ENCODE peak calls at places on chromosomes 6 and 20, in four cellular contexts. C, H, I and S are unnamed samples.

GRCh38 chr6:30450908-30451818 is 38.1 kb upstream of the HLA-E start:
- DNase-seq in C (no peak), H (no peak), I (peak; percentile 39), S (peak; percentile 59)

GRCh38 chr6:139973602-139974373 is 599.3 kb upstream of the CITED2 start:
- DNase-seq in C (peak; percentile 29), H (peak; percentile 40), I (no peak), S (no peak)

GRCh38 chr20:22403860-22404608 is 180.3 kb downstream of the FOXA2 start:
- DNase-seq in C (peak; percentile 92), H (no peak), I (peak; percentile 77), S (no peak)

GRCh38 chr6:3929281-3929798 is 80.2 kb downstream of the FAM50B start:
- DNase-seq in C (no peak), H (no peak), I (no peak), S (no peak)

GRCh38 chr6:135423649-135424128 is 73.9 kb downstream of the AHI1 start:
- DNase-seq in C (peak; percentile 23), H (peak; percentile 56), I (peak; percentile 52), S (no peak)

GRCh38 chr20:7841967-7842301 is 98.3 kb downstream of the HAO1 start:
- DNase-seq in C (peak; percentile 85), H (no peak), I (no peak), S (no peak)

GRCh38 chr6:132867055-132867454 is 52.7 kb downstream of the RPS12 start:
- DNase-seq in C (no peak), H (no peak), I (no peak), S (no peak)

GRCh38 chr6:154830771-154831170 is 97.6 kb downstream of the SCAF8 start:
- DNase-seq in C (no peak), H (no peak), I (no peak), S (no peak)

GRCh38 chr6:6654599-6655575 is 66.4 kb downstream of the LY86 start:
- DNase-seq in C (no peak), H (peak; percentile 43), I (no peak), S (no peak)

GRCh38 chr20:24491043-24491756 is 21.8 kb downstream of the SYNDIG1 start:
- DNase-seq in C (no peak), H (no peak), I (no peak), S (no peak)

DNA sequence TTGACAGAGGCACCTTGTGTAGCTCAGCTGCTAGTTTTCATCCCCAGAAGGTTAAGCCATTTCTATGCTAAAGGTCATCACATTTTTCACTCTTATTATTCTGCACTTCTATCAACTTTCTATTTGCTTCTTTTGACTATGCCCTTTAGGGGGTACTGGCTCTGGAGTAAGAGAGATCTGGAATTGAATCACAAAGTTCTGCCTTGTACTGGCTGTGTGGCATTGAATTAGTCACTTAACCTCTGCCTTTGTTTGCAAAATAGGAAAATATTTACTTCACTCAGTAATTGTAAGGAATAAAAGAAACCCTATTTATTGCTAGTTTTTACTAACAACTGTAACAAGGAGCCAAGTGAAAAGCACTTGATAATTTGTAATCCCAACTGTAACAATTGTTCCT is 56.8 kb upstream of the MTRF1L start:
- DNase-seq in C (no peak), H (no peak), I (no peak), S (no peak)
- TF ChIP-seq HMGXB4 in C (no peak), H (no peak), I (no peak), S (no peak)

GRCh38 chr6:144343736-144344428 is 58.7 kb downstream of the UTRN start:
- DNase-seq in C (peak; percentile 68), H (no peak), I (peak; percentile 98), S (no peak)

GRCh38 chr6:144341831-144342527 is 56.8 kb downstream of the UTRN start:
- DNase-seq in C (peak; percentile 68), H (no peak), I (peak; percentile 63), S (no peak)

GRCh38 chr6:144346719-144347446 is 61.7 kb downstream of the UTRN start:
- DNase-seq in C (peak; percentile 45), H (no peak), I (no peak), S (no peak)

GRCh38 chr6:144345451-144345850 is 60.3 kb downstream of the UTRN start:
- DNase-seq in C (no peak), H (no peak), I (no peak), S (no peak)

DNA sequence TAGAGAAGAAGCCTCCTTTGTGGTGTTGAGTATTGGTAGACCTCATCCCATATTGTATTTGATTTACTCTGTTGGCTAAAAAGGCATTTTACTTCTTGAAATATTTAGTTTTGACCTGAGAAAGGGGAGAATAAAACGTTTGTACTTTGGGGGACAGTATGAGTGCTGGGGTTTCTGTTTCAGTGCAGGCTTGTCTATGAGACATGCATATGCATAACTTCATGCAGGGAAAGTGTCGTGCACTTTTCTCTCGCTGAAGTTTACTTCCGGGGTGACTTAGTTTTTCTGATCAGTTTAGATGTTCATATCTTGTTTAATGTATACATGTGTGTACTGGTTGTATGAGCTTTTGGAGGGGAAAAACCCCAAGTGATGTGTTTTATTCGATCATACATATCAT is 59.5 kb downstream of the UTRN start:
- DNase-seq in C (no peak), H (no peak), I (no peak), S (no peak)
- TF ChIP-seq HMGXB4 in C (no peak), H (no peak), I (no peak), S (no peak)

DNA sequence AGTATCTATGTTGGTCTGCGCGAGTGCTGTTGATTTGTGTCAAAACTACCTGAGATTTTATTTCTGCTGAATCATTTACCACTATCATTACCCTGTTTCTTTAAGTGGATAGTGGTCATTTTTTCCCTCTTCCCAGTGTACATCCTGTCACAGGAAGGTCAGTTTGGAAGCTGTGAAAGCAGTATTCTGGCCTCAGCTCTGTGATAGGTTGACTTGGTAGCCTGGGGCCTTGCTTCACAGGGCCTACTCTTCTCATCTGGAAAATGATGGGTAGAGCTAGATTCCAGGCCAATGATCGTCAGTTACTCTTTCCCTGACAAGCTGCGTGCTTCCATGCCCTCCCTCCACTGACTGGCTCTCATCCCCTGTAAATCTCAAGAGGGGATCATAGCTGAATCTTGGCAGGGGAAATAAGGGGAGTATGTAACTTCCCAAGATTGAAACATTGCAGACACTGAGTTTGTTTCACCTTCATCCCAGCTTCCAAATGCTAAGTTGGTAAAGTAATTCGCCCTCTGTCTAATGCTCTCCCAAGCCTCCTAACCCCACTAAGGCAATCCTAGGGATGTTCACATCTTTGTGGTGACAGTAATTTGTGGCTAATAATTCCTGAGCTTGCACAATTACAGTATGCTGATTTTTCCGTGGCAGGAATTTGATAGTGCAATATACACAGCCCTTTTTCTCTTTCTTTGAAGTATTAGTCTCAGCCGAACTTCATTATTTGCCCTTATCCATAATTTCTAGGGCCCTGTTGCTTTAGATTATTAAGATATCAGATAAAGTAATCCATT is 51.1 kb downstream of the VAPB start:
- DNase-seq in C (no peak), H (no peak), I (no peak), S (no peak)
- TF ChIP-seq HMGXB4 in C (no peak), H (no peak), I (no peak), S (no peak)

DNA sequence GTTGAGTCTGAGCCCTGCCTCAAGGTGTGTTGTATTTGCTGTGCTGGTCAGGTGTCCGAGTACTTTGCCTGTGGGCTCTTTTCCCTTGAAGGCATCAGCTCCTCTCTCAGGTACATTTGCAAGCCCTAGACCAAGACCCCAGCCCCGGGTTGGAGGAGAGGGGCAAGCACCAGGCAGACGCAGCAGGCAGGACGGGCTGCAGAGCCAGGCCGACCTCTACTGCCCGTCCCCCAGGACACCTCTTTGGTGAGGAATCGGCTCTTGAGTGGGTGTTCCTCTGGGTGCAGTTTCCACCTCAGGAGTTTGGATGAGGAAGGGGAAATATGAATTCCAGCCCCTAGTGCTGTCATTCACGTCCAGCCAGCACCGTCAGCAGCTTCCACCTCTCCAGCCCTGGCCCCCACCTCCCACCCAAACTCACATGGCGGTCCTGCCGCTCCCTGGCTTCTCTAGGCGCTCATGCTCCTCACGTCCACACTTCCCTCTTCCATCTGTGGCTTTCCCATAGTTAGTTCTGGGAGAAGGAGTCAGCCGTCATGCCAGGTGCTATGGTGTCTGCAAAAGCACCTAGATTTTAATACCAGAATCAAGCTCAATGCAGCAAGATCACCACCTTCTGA is 183.9 kb downstream of the DLL1 start:
- DNase-seq in C (no peak), H (no peak), I (no peak), S (no peak)
- TF ChIP-seq HMGXB4 in C (no peak), H (no peak), I (no peak), S (no peak)

GRCh38 chr20:50913976-50914375 is 17.3 kb downstream of the ADNP start:
- DNase-seq in C (no peak), H (peak; percentile 49), I (no peak), S (no peak)

GRCh38 chr20:50918403-50918802 is 12.8 kb downstream of the ADNP start:
- DNase-seq in C (no peak), H (no peak), I (no peak), S (no peak)

GRCh38 chr20:50915424-50915823 is 15.8 kb downstream of the ADNP start:
- DNase-seq in C (no peak), H (no peak), I (no peak), S (no peak)

GRCh38 chr20:50916934-50917333 is 14.3 kb downstream of the ADNP start:
- DNase-seq in C (no peak), H (no peak), I (no peak), S (no peak)

GRCh38 chr20:50916257-50916656 is 15.0 kb downstream of the ADNP start:
- DNase-seq in C (peak; percentile 26), H (peak; percentile 27), I (no peak), S (no peak)
- TF ChIP-seq HMGXB4 in C (no peak), H (no peak), I (no peak), S (no peak)

DNA sequence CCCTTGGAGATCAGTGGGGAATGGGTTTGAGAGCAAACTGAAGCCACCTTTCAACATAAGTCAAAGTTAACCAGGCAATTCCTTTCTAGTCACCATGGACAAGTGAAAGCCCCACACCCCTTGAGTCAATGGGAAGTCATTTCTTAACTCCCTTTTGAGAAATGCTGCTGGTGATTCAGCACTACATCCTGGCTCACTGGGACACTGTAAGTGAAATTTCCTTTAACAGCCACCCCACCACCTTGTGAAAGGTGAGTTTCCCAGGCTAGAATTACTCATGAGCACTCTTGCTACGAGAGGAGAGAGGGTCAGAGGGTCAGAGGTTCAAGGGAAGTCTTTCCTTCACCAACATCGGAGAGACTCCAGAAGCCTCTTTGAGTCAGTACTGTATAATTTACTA is 93.3 kb upstream of the MARCKS start:
- DNase-seq in C (peak; percentile 65), H (no peak), I (no peak), S (no peak)
- TF ChIP-seq HMGXB4 in C (no peak), H (no peak), I (no peak), S (no peak)

DNA sequence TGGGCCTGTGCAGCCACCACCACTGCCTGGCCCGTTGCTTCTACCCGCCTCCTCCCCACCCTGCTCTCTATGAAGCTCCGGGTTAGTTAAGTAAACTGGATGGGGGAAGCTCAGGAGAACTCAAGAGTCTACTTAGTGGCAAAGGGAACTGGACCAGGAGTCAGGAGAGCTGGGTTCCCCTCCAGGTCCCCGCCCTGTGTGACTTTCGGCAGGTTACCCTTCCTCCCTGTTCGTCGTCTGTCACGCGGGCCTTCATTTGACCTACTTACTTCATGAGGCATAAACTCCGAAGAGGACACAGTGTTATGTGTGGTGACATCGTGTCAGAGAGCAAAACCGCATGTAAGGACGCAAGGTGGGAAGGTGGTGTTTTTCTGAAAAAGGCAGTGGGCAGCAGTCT is 75.3 kb downstream of the TCP11 start:
- DNase-seq in C (no peak), H (no peak), I (no peak), S (no peak)
- TF ChIP-seq HMGXB4 in C (no peak), H (no peak), I (no peak), S (no peak)

DNA sequence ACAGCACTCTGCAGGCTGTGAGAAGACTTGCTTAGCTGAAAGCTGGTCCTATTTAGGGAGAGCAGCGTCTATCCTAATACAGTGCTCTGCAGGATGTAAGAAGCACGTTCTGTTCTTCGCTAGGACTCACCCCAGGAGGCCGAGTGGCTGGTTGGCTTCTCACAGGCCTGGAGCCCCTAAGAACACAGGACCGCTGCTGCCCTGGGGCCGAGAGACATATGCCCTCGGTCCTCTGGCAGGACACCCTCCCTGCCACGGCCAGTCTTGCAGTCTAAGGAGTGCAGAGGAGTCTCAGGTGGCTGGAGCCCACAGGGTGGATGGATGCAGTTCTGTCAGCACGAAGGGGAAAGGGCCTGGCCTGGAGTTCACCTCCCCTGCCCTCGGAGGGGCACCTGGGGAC is 96.5 kb downstream of the SMOC2 start:
- DNase-seq in C (no peak), H (no peak), I (no peak), S (no peak)
- TF ChIP-seq HMGXB4 in C (no peak), H (no peak), I (no peak), S (no peak)